ENCODE peak calls at places on chromosomes 16 and 17, in ten cellular contexts. A is AG10803; V is globus pallidus; W is stomach; M is stimulated activated CD8-positive, alpha-beta memory T cell treated with anti-CD3 and anti-CD28 coated beads, Interleukin-4, amount 100 ng/mL, for 1 hour; K is posterior vena cava; N is A549; C is endothelial cell; Y is activated CD4-positive, CD25-positive, alpha-beta regulatory T cell treated with anti-CD3 and anti-CD28 coated beads, Interleukin-2, amount 50 U/mL, for 16 hours; I is NCI-H2029. R is an unnamed sample.

GRCh38 chr16:28524544-28525179 is 14.1 kb downstream of the NUPR1 start:
- DNase-seq in M (no peak), I (no peak), K (no peak), Y (no peak), C (no peak), V (no peak), N (no peak), A (peak), W (no peak), R (no peak)

GRCh38 chr17:48998557-48999440 is 1.6 kb downstream of the IGF2BP1 start:
- DNase-seq in V (no peak), Y (no peak), C (peak), W (no peak), M (no peak), I (no peak), N (peak), A (no peak), K (no peak), R (no peak)

GRCh38 chr17:53032861-53033271 is 789.9 kb upstream of the KIF2B start:
- DNase-seq in Y (no peak), V (no peak), C (peak), A (no peak), W (no peak), N (peak), K (no peak), I (peak), M (no peak), R (peak)

GRCh38 chr16:53949716-53950410 is 245.9 kb downstream of the FTO start:
- DNase-seq in V (no peak), A (no peak), C (no peak), Y (no peak), M (no peak), W (no peak), I (peak), K (no peak), N (no peak), R (no peak)

GRCh38 chr16:88301431-88301830 is 81.3 kb upstream of the ZNF469 start:
- DNase-seq in I (no peak), K (no peak), W (no peak), A (no peak), Y (no peak), C (no peak), N (no peak), V (no peak), M (no peak), R (no peak)

GRCh38 chr16:67283826-67284555 is 4.7 kb downstream of the PLEKHG4 start:
- DNase-seq in K (peak), M (no peak), A (no peak), I (no peak), W (no peak), Y (no peak), N (no peak), V (no peak), C (no peak), R (no peak)

GRCh38 chr17:55726440-55726839 is 3.8 kb upstream of the TMEM100 start:
- DNase-seq in W (peak), K (no peak), I (peak), C (no peak), M (no peak), A (peak), V (no peak), Y (no peak), N (peak), R (no peak)

GRCh38 chr16:72833491-72833890 is 214.4 kb downstream of the ZFHX3 start:
- DNase-seq in N (peak), K (no peak), I (no peak), C (no peak), A (no peak), Y (no peak), W (no peak), M (no peak), V (no peak), R (no peak)

R was measured in small intestine.